ENCODE peak calls at places on chromosomes 13 and 19, in seven cellular contexts. N is Panc1; G is CD4-positive, alpha-beta memory T cell; V is brain microvascular endothelial cell; C is uterus; E is astrocyte of the cerebellum; L is pancreas. I is an unnamed sample.

GRCh38 chr19:14530005-14530348 is 583 bp downstream of the TECR start:
- DNase-seq in N (no peak), G (no peak), V (no peak), C (no peak), E (no peak), L (no peak), I (no peak)

GRCh38 chr19:43618921-43619261 is 538 bp downstream of the ZNF428 start:
- DNase-seq in N (peak; percentile 25), G (no peak), V (peak; percentile 36), C (no peak), E (no peak), L (peak; percentile 30), I (no peak)

GRCh38 chr13:38223093-38223492 is 126.6 kb upstream of the UFM1 start:
- DNase-seq in N (no peak), G (no peak), V (peak; percentile 35), C (peak; percentile 19), E (peak; percentile 32), L (no peak), I (no peak)

GRCh38 chr19:42436006-42436405 is 6.7 kb downstream of the CXCL17 start:
- DNase-seq in N (no peak), G (no peak), V (no peak), C (no peak), E (no peak), L (no peak), I (no peak)

GRCh38 chr19:40530091-40530901 is 46.4 kb upstream of the SHKBP1 start:
- DNase-seq in N (no peak), G (peak; percentile 32), V (no peak), C (no peak), E (no peak), L (peak; percentile 24), I (no peak)

GRCh38 chr13:73056054-73056962 is 2.5 kb upstream of the KLF5 start:
- DNase-seq in N (no peak), G (no peak), V (peak; percentile 76), C (no peak), E (peak; percentile 80), L (no peak), I (no peak)

GRCh38 chr19:1093330-1093729 is 1.8 kb downstream of the POLR2E start:
- DNase-seq in N (no peak), G (no peak), V (no peak), C (no peak), E (no peak), L (no peak), I (no peak)

GRCh38 chr19:9641810-9642209 is 20.8 kb upstream of the ZNF561 start:
- DNase-seq in N (no peak), G (no peak), V (no peak), C (no peak), E (no peak), L (no peak), I (no peak)

GRCh38 chr19:31727536-31727935 is 378.3 kb upstream of the TSHZ3 start:
- DNase-seq in N (no peak), G (no peak), V (no peak), C (no peak), E (no peak), L (no peak), I (no peak)

GRCh38 chr13:91155512-91156114 is 191.9 kb upstream of the MIR17HG start:
- DNase-seq in N (no peak), G (no peak), V (no peak), C (no peak), E (no peak), L (peak; percentile 18), I (no peak)

GRCh38 chr19:41998246-41999020 is 4.4 kb upstream of the ATP1A3 start:
- DNase-seq in N (no peak), G (no peak), V (peak; percentile 6), C (no peak), E (no peak), L (no peak), I (no peak)

GRCh38 chr13:40777957-40778235 is 6.9 kb upstream of the MRPS31 start:
- DNase-seq in N (no peak), G (no peak), V (no peak), C (no peak), E (no peak), L (no peak), I (no peak)

GRCh38 chr19:5914358-5914774 is 312 bp downstream of the CAPS start:
- DNase-seq in N (no peak), G (no peak), V (no peak), C (no peak), E (no peak), L (no peak), I (no peak)

GRCh38 chr19:51083783-51084182 is 1.1 kb upstream of the KLK14 start:
- DNase-seq in N (no peak), G (no peak), V (no peak), C (no peak), E (no peak), L (no peak), I (no peak)

DNA sequence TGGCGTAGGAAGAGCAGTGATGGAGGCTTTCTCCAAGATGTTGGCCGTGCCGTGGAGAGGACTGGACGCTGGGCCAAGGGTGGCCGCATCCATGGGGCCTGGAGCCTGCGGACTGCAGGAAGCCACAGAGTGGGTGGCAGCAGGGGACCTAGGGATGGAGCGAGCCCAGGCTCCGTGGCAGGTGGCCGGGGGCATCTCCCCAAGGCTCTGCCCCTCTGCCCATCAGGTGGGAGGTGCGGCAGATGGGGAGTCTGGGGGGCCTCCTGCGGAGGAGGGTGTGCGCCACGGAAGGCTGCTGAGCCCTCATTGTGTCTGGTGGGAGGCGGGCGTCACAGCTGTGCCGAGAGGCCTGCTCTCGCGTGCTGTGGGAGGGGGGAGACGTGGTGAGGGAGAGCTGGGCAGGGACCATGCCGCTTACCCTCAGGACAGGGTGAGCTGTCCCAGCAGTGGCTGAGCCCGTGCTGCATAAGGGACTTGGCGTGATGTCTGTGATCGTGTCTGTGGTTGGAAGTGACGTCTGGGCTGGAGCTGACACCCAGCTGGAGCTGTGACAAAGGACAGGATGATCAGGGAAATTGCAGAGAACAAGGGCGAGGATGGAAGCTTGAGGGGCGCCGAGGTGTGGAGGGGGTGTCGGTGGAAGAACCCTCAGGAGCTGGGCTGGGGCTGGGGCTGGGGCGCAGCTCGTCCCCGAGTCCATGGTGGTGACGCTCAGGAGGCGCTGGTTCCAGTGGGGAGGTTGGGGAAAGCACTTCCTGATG is 13.4 kb downstream of the MCF2L start:
- DNase-seq in N (no peak), G (no peak), V (no peak), C (no peak), E (no peak), L (no peak), I (no peak)
- H3K4me3 ChIP-seq in N (no peak overlapping the region), G (no peak overlapping the region), V (no peak overlapping the region), C (no peak overlapping the region), E (no peak overlapping the region), L (no peak overlapping the region), I (peak overlapping the region; percentile 58)

DNA sequence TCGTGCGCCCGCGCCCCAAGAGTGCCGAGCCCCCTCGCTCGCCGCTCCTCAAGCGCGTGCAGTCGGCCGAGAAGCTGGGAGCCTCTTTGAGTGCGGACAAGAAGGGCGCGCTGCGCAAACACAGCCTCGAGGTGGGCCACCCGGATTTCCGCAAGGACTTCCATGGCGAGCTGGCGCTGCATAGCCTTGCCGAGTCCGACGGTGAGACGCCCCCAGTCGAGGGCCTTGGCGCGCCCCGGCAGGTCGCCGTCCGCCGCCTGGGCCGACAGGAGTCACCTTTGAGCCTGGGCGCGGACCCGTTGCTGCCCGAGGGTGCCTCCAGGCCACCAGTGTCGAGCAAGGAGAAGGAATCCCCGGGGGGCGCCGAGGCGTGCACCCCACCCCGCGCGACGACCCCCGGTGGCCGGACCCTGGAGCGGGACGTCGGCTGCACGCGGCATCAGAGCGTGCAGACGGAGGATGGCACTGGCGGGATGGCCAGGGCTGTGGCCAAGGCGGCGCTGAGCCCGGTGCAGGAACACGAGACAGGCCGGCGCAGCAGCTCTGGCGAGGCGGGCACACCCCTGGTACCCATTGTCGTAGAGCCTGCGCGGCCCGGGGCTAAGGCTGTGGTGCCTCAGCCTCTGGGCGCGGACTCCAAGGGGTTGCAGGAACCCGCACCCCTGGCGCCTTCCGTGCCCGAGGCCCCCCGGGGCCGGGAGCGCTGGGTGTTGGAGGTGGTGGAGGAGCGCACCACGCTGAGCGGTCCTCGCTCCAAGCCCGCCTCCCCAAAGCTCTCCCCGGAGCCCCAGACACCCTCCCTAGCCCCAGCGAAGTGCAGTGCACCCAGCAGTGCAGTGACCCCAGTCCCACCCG is 7.1 kb downstream of the DNASE2 start:
- DNase-seq in N (no peak), G (no peak), V (no peak), C (no peak), E (no peak), L (no peak), I (no peak)
- H3K4me3 ChIP-seq in N (no peak overlapping the region), G (no peak overlapping the region), V (no peak overlapping the region), C (no peak overlapping the region), E (no peak overlapping the region), L (no peak overlapping the region), I (peak overlapping the region; percentile 45)

GRCh38 chr13:27794075-27794691 is 1.9 kb downstream of the GSX1 start:
- DNase-seq in N (no peak), G (no peak), V (no peak), C (no peak), E (no peak), L (no peak), I (no peak)
- H3K4me3 ChIP-seq in N (no peak overlapping the region), G (no peak overlapping the region), V (no peak overlapping the region), C (no peak overlapping the region), E (no peak overlapping the region), L (no peak overlapping the region), I (no peak overlapping the region)

GRCh38 chr19:16497837-16498236 is 1.6 kb downstream of the C19orf44 start:
- DNase-seq in N (no peak), G (no peak), V (no peak), C (no peak), E (no peak), L (no peak), I (no peak)
- H3K4me3 ChIP-seq in N (no peak overlapping the region), G (no peak overlapping the region), V (no peak overlapping the region), C (no peak overlapping the region), E (no peak overlapping the region), L (no peak overlapping the region), I (no peak overlapping the region)

GRCh38 chr19:50026550-50026906 is 723 bp downstream of the ZNF473 start:
- DNase-seq in N (no peak), G (no peak), V (no peak), C (no peak), E (no peak), L (no peak), I (no peak)
- H3K4me3 ChIP-seq in N (peak overlapping the region; percentile 91), G (peak overlapping the region; percentile 62), V (peak overlapping the region; percentile 77), C (peak overlapping the region; percentile 81), E (peak overlapping the region; percentile 94), L (no peak overlapping the region), I (peak overlapping the region; percentile 99)

GRCh38 chr13:46682015-46682414 is 114.9 kb downstream of the ESD start:
- DNase-seq in N (no peak), G (no peak), V (no peak), C (no peak), E (no peak), L (no peak), I (no peak)

GRCh38 chr13:46684287-46685001 is 112.5 kb downstream of the ESD start:
- DNase-seq in N (no peak), G (no peak), V (no peak), C (no peak), E (no peak), L (no peak), I (no peak)

GRCh38 chr13:46685006-46685730 is 111.8 kb downstream of the ESD start:
- DNase-seq in N (no peak), G (no peak), V (no peak), C (no peak), E (no peak), L (no peak), I (no peak)

GRCh38 chr13:46686171-46686570 is 110.8 kb downstream of the ESD start:
- DNase-seq in N (no peak), G (no peak), V (no peak), C (no peak), E (no peak), L (no peak), I (no peak)

GRCh38 chr13:46683879-46684278 is 113.1 kb downstream of the ESD start:
- DNase-seq in N (no peak), G (no peak), V (no peak), C (no peak), E (peak; percentile 33), L (no peak), I (no peak)
- H3K4me3 ChIP-seq in N (no peak overlapping the region), G (no peak overlapping the region), V (no peak overlapping the region), C (no peak overlapping the region), E (no peak overlapping the region), L (no peak overlapping the region), I (no peak overlapping the region)

I was measured in psoas muscle.